ENCODE peak calls at places on chromosomes 2 and 18, in eight cellular contexts. One of them, this sample, is unnamed.

GRCh38 chr2:128446866-128447537 is 128.3 kb upstream of the HS6ST1 start:
- DNase-seq in thoracic aorta: no peak
- DNase-seq in BE2C: no peak
- DNase-seq in fibroblast of lung: no peak
- DNase-seq in CD4-positive, alpha-beta T cell: peak; percentile 32
- DNase-seq in AG09309: no peak
- DNase-seq in cardiac muscle cell: no peak
- DNase-seq in AG04449: no peak
- DNase-seq in this sample: no peak

GRCh38 chr2:44786045-44786817 is 155.3 kb upstream of the SIX3 start:
- DNase-seq in AG09309: no peak
- DNase-seq in fibroblast of lung: no peak
- DNase-seq in CD4-positive, alpha-beta T cell: no peak
- DNase-seq in cardiac muscle cell: no peak
- DNase-seq in AG04449: no peak
- DNase-seq in BE2C: no peak
- DNase-seq in thoracic aorta: no peak
- DNase-seq in this sample: no peak

GRCh38 chr18:23805898-23806297 is 116.6 kb downstream of the LAMA3 start:
- DNase-seq in CD4-positive, alpha-beta T cell: no peak
- DNase-seq in fibroblast of lung: peak; percentile 58
- DNase-seq in cardiac muscle cell: peak; percentile 30
- DNase-seq in BE2C: no peak
- DNase-seq in AG04449: no peak
- DNase-seq in AG09309: no peak
- DNase-seq in thoracic aorta: no peak
- DNase-seq in this sample: no peak

GRCh38 chr18:8654482-8655451 is 45.5 kb downstream of the RAB12 start:
- DNase-seq in AG04449: no peak
- DNase-seq in thoracic aorta: no peak
- DNase-seq in cardiac muscle cell: peak; percentile 43
- DNase-seq in AG09309: no peak
- DNase-seq in fibroblast of lung: no peak
- DNase-seq in CD4-positive, alpha-beta T cell: no peak
- DNase-seq in BE2C: no peak
- DNase-seq in this sample: no peak

GRCh38 chr18:11070593-11070992 is 78.8 kb downstream of the PIEZO2 start:
- DNase-seq in BE2C: no peak
- DNase-seq in thoracic aorta: no peak
- DNase-seq in AG09309: no peak
- DNase-seq in cardiac muscle cell: no peak
- DNase-seq in AG04449: no peak
- DNase-seq in fibroblast of lung: no peak
- DNase-seq in CD4-positive, alpha-beta T cell: no peak
- DNase-seq in this sample: no peak

GRCh38 chr18:60663060-60663989 is 290.8 kb upstream of the MC4R start:
- DNase-seq in cardiac muscle cell: no peak
- DNase-seq in BE2C: no peak
- DNase-seq in AG04449: no peak
- DNase-seq in fibroblast of lung: no peak
- DNase-seq in thoracic aorta: no peak
- DNase-seq in AG09309: no peak
- DNase-seq in CD4-positive, alpha-beta T cell: no peak
- DNase-seq in this sample: no peak

GRCh38 chr2:128457716-128458115 is 139.0 kb upstream of the HS6ST1 start:
- DNase-seq in AG04449: no peak
- DNase-seq in fibroblast of lung: no peak
- DNase-seq in AG09309: no peak
- DNase-seq in thoracic aorta: no peak
- DNase-seq in cardiac muscle cell: no peak
- DNase-seq in BE2C: no peak
- DNase-seq in CD4-positive, alpha-beta T cell: no peak
- DNase-seq in this sample: no peak

GRCh38 chr2:101152195-101153076 is 1.3 kb upstream of the TBC1D8 start:
- DNase-seq in thoracic aorta: no peak
- DNase-seq in CD4-positive, alpha-beta T cell: no peak
- DNase-seq in BE2C: peak; percentile 28
- DNase-seq in AG09309: no peak
- DNase-seq in fibroblast of lung: peak; percentile 16
- DNase-seq in cardiac muscle cell: peak; percentile 70
- DNase-seq in AG04449: no peak
- DNase-seq in this sample: peak; percentile 59

GRCh38 chr2:25174192-25174861 is 5.9 kb upstream of the POMC start:
- DNase-seq in BE2C: no peak
- DNase-seq in CD4-positive, alpha-beta T cell: no peak
- DNase-seq in AG04449: no peak
- DNase-seq in fibroblast of lung: no peak
- DNase-seq in AG09309: no peak
- DNase-seq in cardiac muscle cell: no peak
- DNase-seq in thoracic aorta: no peak
- DNase-seq in this sample: no peak

GRCh38 chr2:118443596-118443995 is 355.3 kb downstream of the INSIG2 start:
- DNase-seq in cardiac muscle cell: peak; percentile 50
- DNase-seq in AG04449: peak; percentile 45
- DNase-seq in BE2C: no peak
- DNase-seq in CD4-positive, alpha-beta T cell: no peak
- DNase-seq in fibroblast of lung: peak; percentile 93
- DNase-seq in AG09309: peak; percentile 23
- DNase-seq in thoracic aorta: no peak
- DNase-seq in this sample: no peak

GRCh38 chr2:3522851-3523481 is 3.6 kb upstream of the ADI1 start:
- DNase-seq in AG09309: no peak
- DNase-seq in cardiac muscle cell: peak; percentile 71
- DNase-seq in BE2C: no peak
- DNase-seq in AG04449: peak; percentile 51
- DNase-seq in CD4-positive, alpha-beta T cell: no peak
- DNase-seq in fibroblast of lung: peak; percentile 61
- DNase-seq in thoracic aorta: no peak
- DNase-seq in this sample: no peak

GRCh38 chr2:133418671-133419070 is 149.6 kb downstream of the NCKAP5 start:
- DNase-seq in AG09309: no peak
- DNase-seq in thoracic aorta: no peak
- DNase-seq in BE2C: no peak
- DNase-seq in fibroblast of lung: peak; percentile 50
- DNase-seq in cardiac muscle cell: no peak
- DNase-seq in AG04449: no peak
- DNase-seq in CD4-positive, alpha-beta T cell: no peak
- DNase-seq in this sample: no peak

GRCh38 chr2:169978402-169979017 is 151.3 kb downstream of the UBR3 start:
- DNase-seq in AG04449: no peak
- DNase-seq in CD4-positive, alpha-beta T cell: no peak
- DNase-seq in fibroblast of lung: no peak
- DNase-seq in BE2C: no peak
- DNase-seq in cardiac muscle cell: no peak
- DNase-seq in AG09309: no peak
- DNase-seq in thoracic aorta: no peak
- DNase-seq in this sample: no peak

GRCh38 chr2:54895735-54896134 is 154.5 kb downstream of the RTN4 start:
- DNase-seq in AG09309: peak; percentile 46
- DNase-seq in AG04449: no peak
- DNase-seq in fibroblast of lung: peak; percentile 40
- DNase-seq in cardiac muscle cell: peak; percentile 54
- DNase-seq in thoracic aorta: no peak
- DNase-seq in BE2C: no peak
- DNase-seq in CD4-positive, alpha-beta T cell: no peak
- DNase-seq in this sample: no peak

GRCh38 chr18:38909972-38910371 is 1344.4 kb upstream of the CELF4 start:
- DNase-seq in thoracic aorta: no peak
- DNase-seq in BE2C: no peak
- DNase-seq in cardiac muscle cell: no peak
- DNase-seq in AG09309: no peak
- DNase-seq in CD4-positive, alpha-beta T cell: no peak
- DNase-seq in fibroblast of lung: peak; percentile 9
- DNase-seq in AG04449: no peak
- DNase-seq in this sample: no peak

GRCh38 chr2:26196683-26197418 is 24.0 kb downstream of the GAREM2 start:
- DNase-seq in BE2C: no peak
- DNase-seq in AG04449: no peak
- DNase-seq in thoracic aorta: no peak
- DNase-seq in cardiac muscle cell: no peak
- DNase-seq in fibroblast of lung: no peak
- DNase-seq in CD4-positive, alpha-beta T cell: no peak
- DNase-seq in AG09309: no peak
- DNase-seq in this sample: peak; percentile 42

GRCh38 chr2:16716944-16717343 is 51.3 kb upstream of the CYRIA start:
- DNase-seq in BE2C: no peak
- DNase-seq in AG09309: no peak
- DNase-seq in cardiac muscle cell: no peak
- DNase-seq in thoracic aorta: no peak
- DNase-seq in CD4-positive, alpha-beta T cell: no peak
- DNase-seq in fibroblast of lung: no peak
- DNase-seq in AG04449: no peak
- DNase-seq in this sample: no peak

GRCh38 chr2:190563109-190563508 is 28.6 kb upstream of the NEMP2 start:
- DNase-seq in AG09309: no peak
- DNase-seq in AG04449: no peak
- DNase-seq in BE2C: no peak
- DNase-seq in cardiac muscle cell: no peak
- DNase-seq in thoracic aorta: no peak
- DNase-seq in CD4-positive, alpha-beta T cell: no peak
- DNase-seq in fibroblast of lung: no peak
- DNase-seq in this sample: no peak

GRCh38 chr2:97653874-97654273 is 8.0 kb downstream of the COX5B start:
- DNase-seq in AG04449: no peak
- DNase-seq in cardiac muscle cell: no peak
- DNase-seq in BE2C: no peak
- DNase-seq in thoracic aorta: no peak
- DNase-seq in fibroblast of lung: no peak
- DNase-seq in CD4-positive, alpha-beta T cell: no peak
- DNase-seq in AG09309: no peak
- DNase-seq in this sample: no peak

GRCh38 chr2:39938035-39938835 is 159.2 kb upstream of the THUMPD2 start:
- DNase-seq in fibroblast of lung: peak; percentile 99
- DNase-seq in BE2C: no peak
- DNase-seq in CD4-positive, alpha-beta T cell: no peak
- DNase-seq in cardiac muscle cell: peak; percentile 12
- DNase-seq in AG09309: peak; percentile 93
- DNase-seq in thoracic aorta: no peak
- DNase-seq in AG04449: peak; percentile 97
- DNase-seq in this sample: no peak

DNA sequence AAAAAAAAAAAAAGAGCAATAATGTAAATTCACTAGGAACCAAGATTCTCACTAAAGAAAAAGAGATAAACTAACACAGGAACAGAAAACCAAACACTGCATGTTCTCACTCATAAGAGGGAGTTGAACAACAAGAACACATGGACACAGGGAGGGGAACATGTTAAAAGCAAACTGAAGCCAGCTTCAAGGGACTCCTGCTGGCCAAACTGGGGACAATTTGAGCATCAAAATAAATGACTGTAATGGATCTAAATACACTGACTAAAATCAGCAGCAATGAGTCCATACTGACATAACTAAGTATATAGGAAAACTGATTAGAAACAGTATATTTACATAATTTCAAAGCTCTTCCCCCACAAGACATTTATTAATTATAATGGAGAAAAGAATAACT is 73.0 kb downstream of the FARSB start:
- DNase-seq in CD4-positive, alpha-beta T cell: no peak
- DNase-seq in cardiac muscle cell: no peak
- DNase-seq in AG09309: no peak
- DNase-seq in thoracic aorta: no peak
- DNase-seq in AG04449: no peak
- DNase-seq in BE2C: no peak
- DNase-seq in fibroblast of lung: no peak
- DNase-seq in this sample: no peak
- TF ChIP-seq CTCF in CD4-positive, alpha-beta T cell: no peak
- TF ChIP-seq CTCF in cardiac muscle cell: no peak
- TF ChIP-seq CTCF in AG09309: peak; percentile 8
- TF ChIP-seq CTCF in thoracic aorta: no peak
- TF ChIP-seq CTCF in AG04449: peak; percentile 1
- TF ChIP-seq CTCF in BE2C: peak; percentile 42
- TF ChIP-seq CTCF in fibroblast of lung: peak; percentile 31
- TF ChIP-seq CTCF in this sample: peak; percentile 19

GRCh38 chr2:58449286-58450010 is 208.3 kb upstream of the FANCL start:
- DNase-seq in AG04449: no peak
- DNase-seq in CD4-positive, alpha-beta T cell: no peak
- DNase-seq in fibroblast of lung: peak; percentile 62
- DNase-seq in BE2C: no peak
- DNase-seq in thoracic aorta: no peak
- DNase-seq in AG09309: no peak
- DNase-seq in cardiac muscle cell: no peak
- DNase-seq in this sample: peak; percentile 7
- TF ChIP-seq CTCF in AG04449: no peak
- TF ChIP-seq CTCF in CD4-positive, alpha-beta T cell: no peak
- TF ChIP-seq CTCF in fibroblast of lung: no peak
- TF ChIP-seq CTCF in BE2C: no peak
- TF ChIP-seq CTCF in thoracic aorta: no peak
- TF ChIP-seq CTCF in AG09309: no peak
- TF ChIP-seq CTCF in cardiac muscle cell: no peak
- TF ChIP-seq CTCF in this sample: no peak

DNA sequence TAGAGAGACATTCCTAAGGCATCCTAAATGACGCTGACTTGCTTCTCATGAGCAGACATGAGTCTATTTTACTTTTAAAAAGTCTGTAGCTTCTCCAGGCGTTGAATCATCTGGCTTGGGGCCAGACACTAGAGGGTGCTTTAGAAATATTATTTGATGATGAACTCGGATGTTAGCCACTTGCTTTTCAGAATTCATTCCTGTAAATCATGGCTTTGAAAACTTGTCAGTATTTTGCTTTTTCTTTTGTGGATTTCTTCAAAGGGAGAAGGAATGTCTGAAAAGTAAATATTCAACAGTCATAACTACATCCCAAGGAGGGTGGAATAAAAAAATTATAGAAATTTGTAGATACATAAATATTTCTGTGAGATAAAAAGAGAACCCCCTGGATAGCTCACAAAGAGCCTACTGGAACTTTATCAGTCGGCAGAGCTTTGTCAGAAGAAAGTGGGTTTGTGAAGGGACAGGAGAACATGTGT is 370.8 kb downstream of the OSR1 start:
- DNase-seq in AG04449: peak; percentile 82
- DNase-seq in BE2C: peak; percentile 7
- DNase-seq in AG09309: peak; percentile 83
- DNase-seq in fibroblast of lung: peak; percentile 94
- DNase-seq in thoracic aorta: peak; percentile 63
- DNase-seq in cardiac muscle cell: peak; percentile 93
- DNase-seq in CD4-positive, alpha-beta T cell: no peak
- DNase-seq in this sample: no peak
- TF ChIP-seq CTCF in AG04449: peak; percentile 12
- TF ChIP-seq CTCF in BE2C: no peak
- TF ChIP-seq CTCF in AG09309: no peak
- TF ChIP-seq CTCF in fibroblast of lung: peak; percentile 41
- TF ChIP-seq CTCF in thoracic aorta: no peak
- TF ChIP-seq CTCF in cardiac muscle cell: peak; percentile 31
- TF ChIP-seq CTCF in CD4-positive, alpha-beta T cell: no peak
- TF ChIP-seq CTCF in this sample: no peak

DNA sequence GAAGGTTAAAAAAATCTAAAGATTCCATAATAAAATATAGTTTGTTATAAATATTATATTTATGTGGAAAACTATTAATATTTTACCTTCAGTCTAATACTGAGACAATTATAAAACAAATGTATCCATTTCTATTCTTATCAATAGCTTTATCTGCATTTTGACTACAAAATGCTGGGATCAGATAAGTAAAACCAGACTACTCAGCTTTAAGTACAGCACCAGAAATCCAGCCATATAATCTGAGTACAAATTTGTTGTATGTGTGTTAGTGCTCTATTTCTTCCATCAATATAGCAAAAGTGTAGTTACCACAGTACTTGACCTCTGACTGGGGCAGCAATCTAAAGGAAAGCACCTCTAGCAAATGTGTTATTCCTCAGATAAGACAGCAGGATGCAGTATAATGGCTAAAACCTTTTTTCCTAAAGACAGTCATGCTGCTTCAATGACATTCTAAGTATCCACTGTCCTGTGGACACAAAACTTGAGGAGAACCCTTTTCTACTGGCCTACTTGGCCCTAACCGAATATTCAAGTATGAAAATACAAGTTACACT is 68.1 kb downstream of the OLA1 start:
- DNase-seq in CD4-positive, alpha-beta T cell: no peak
- DNase-seq in AG09309: no peak
- DNase-seq in fibroblast of lung: no peak
- DNase-seq in AG04449: no peak
- DNase-seq in cardiac muscle cell: no peak
- DNase-seq in BE2C: no peak
- DNase-seq in thoracic aorta: no peak
- DNase-seq in this sample: no peak
- TF ChIP-seq CTCF in CD4-positive, alpha-beta T cell: no peak
- TF ChIP-seq CTCF in AG09309: no peak
- TF ChIP-seq CTCF in fibroblast of lung: peak; percentile 3
- TF ChIP-seq CTCF in AG04449: no peak
- TF ChIP-seq CTCF in cardiac muscle cell: peak; percentile 11
- TF ChIP-seq CTCF in BE2C: no peak
- TF ChIP-seq CTCF in thoracic aorta: no peak
- TF ChIP-seq CTCF in this sample: no peak

This sample was measured in GM12864.